ENCODE peak calls at places on chromosomes 6 and 20, in nine cellular contexts. D is RCC 7860; C is NCI-H1092; V is HFFc6; F is activated CD8-positive, alpha-beta memory T cell treated with anti-CD3 and anti-CD28 coated beads for 4 hours; K is GOT3; M is fibroblast of lung; B is RWPE1; P is stomach. N is an unnamed sample.

GRCh38 chr6:161395832-161396231 is 122.0 kb upstream of the AGPAT4 start:
- DNase-seq in D (no peak), C (no peak), V (no peak), F (no peak), K (no peak), M (no peak), B (no peak), P (no peak), N (no peak)

GRCh38 chr20:51536116-51537069 is 6.1 kb downstream of the NFATC2 start:
- DNase-seq in D (no peak), C (peak; percentile 94), V (no peak), F (no peak), K (no peak), M (no peak), B (no peak), P (peak; percentile 45), N (no peak)

GRCh38 chr6:53725791-53726575 is 60.4 kb upstream of the KLHL31 start:
- DNase-seq in D (peak; percentile 17), C (peak; percentile 49), V (peak; percentile 33), F (peak; percentile 46), K (no peak), M (peak; percentile 53), B (peak; percentile 71), P (peak; percentile 84), N (no peak)

GRCh38 chr6:43014434-43014909 is 423 bp downstream of the KLHDC3 start:
- DNase-seq in D (no peak), C (no peak), V (peak; percentile 47), F (no peak), K (no peak), M (peak; percentile 39), B (peak; percentile 26), P (no peak), N (no peak)

GRCh38 chr6:121666809-121667208 is 231.4 kb downstream of the GJA1 start:
- DNase-seq in D (peak; percentile 38), C (no peak), V (peak; percentile 76), F (no peak), K (no peak), M (peak; percentile 88), B (peak; percentile 64), P (no peak), N (no peak)

GRCh38 chr6:66866801-66867200 is 1159.8 kb upstream of the EYS start:
- DNase-seq in D (no peak), C (no peak), V (no peak), F (no peak), K (no peak), M (no peak), B (peak; percentile 8), P (no peak), N (no peak)

GRCh38 chr6:121158438-121158837 is 175.8 kb downstream of the TBC1D32 start:
- DNase-seq in D (no peak), C (no peak), V (no peak), F (no peak), K (no peak), M (peak; percentile 7), B (no peak), P (no peak), N (no peak)

GRCh38 chr6:72974276-72974675 is 251.0 kb downstream of the KHDC1L start:
- DNase-seq in D (no peak), C (peak; percentile 53), V (no peak), F (no peak), K (no peak), M (no peak), B (no peak), P (no peak), N (no peak)

GRCh38 chr6:112636650-112637260 is 289.6 kb downstream of the RFPL4B start:
- DNase-seq in D (peak; percentile 71), C (no peak), V (peak; percentile 54), F (no peak), K (no peak), M (peak; percentile 90), B (no peak), P (no peak), N (no peak)

GRCh38 chr20:53915459-53916172 is 154.8 kb downstream of the BCAS1 start:
- DNase-seq in D (peak; percentile 91), C (peak; percentile 31), V (peak; percentile 91), F (peak; percentile 95), K (peak; percentile 95), M (peak; percentile 80), B (peak; percentile 96), P (peak; percentile 97), N (peak; percentile 58)

GRCh38 chr6:72554203-72554564 is 67.7 kb upstream of the KCNQ5 start:
- DNase-seq in D (peak; percentile 76), C (no peak), V (peak; percentile 93), F (no peak), K (no peak), M (peak; percentile 92), B (peak; percentile 59), P (no peak), N (no peak)

GRCh38 chr20:16580127-16580526 is 6.9 kb upstream of the KIF16B start:
- DNase-seq in D (no peak), C (peak; percentile 12), V (peak; percentile 5), F (no peak), K (no peak), M (peak; percentile 71), B (peak; percentile 75), P (no peak), N (no peak)

GRCh38 chr6:123091091-123091895 is 95.3 kb downstream of the CLVS2 start:
- DNase-seq in D (no peak), C (no peak), V (no peak), F (no peak), K (no peak), M (peak; percentile 36), B (peak; percentile 53), P (peak; percentile 27), N (no peak)

GRCh38 chr6:1479601-1480236 is 90.3 kb downstream of the FOXF2 start:
- DNase-seq in D (no peak), C (no peak), V (no peak), F (no peak), K (no peak), M (no peak), B (no peak), P (no peak), N (no peak)

GRCh38 chr6:33053230-33053629 is 20.2 kb downstream of the HLA-DPA1 start:
- DNase-seq in D (peak; percentile 14), C (no peak), V (no peak), F (no peak), K (no peak), M (peak; percentile 14), B (no peak), P (no peak), N (no peak)

GRCh38 chr6:87210979-87211378 is 55.6 kb downstream of the ZNF292 start:
- DNase-seq in D (no peak), C (no peak), V (no peak), F (no peak), K (no peak), M (no peak), B (no peak), P (no peak), N (no peak)

GRCh38 chr6:132499757-132500156 is 13.2 kb downstream of the STX7 start:
- DNase-seq in D (no peak), C (no peak), V (no peak), F (no peak), K (no peak), M (no peak), B (no peak), P (no peak), N (no peak)

GRCh38 chr20:20457392-20458126 is 89.7 kb downstream of the INSM1 start:
- DNase-seq in D (no peak), C (peak; percentile 24), V (peak; percentile 22), F (no peak), K (no peak), M (peak; percentile 71), B (peak; percentile 11), P (no peak), N (no peak)

GRCh38 chr20:16530201-16530681 is 43.0 kb downstream of the KIF16B start:
- DNase-seq in D (peak; percentile 54), C (no peak), V (no peak), F (no peak), K (no peak), M (peak; percentile 47), B (peak; percentile 81), P (peak; percentile 62), N (no peak)

GRCh38 chr6:170480045-170480714 is 72.9 kb downstream of the PSMB1 start:
- DNase-seq in D (no peak), C (peak; percentile 84), V (peak; percentile 23), F (no peak), K (no peak), M (no peak), B (no peak), P (peak; percentile 40), N (no peak)

GRCh38 chr6:12656841-12657435 is 59.6 kb upstream of the PHACTR1 start:
- DNase-seq in D (no peak), C (no peak), V (no peak), F (no peak), K (no peak), M (peak; percentile 1), B (no peak), P (no peak), N (no peak)

GRCh38 chr6:19837511-19838441 is 606 bp downstream of the ID4 start:
- DNase-seq in D (peak; percentile 11), C (no peak), V (peak; percentile 28), F (no peak), K (no peak), M (peak; percentile 64), B (no peak), P (peak; percentile 39), N (no peak)

GRCh38 chr6:144214622-144215401 is 64.5 kb downstream of the STX11 start:
- DNase-seq in D (no peak), C (no peak), V (no peak), F (no peak), K (no peak), M (no peak), B (no peak), P (no peak), N (no peak)

N was measured in SIG-M5.